ENCODE peak calls at places on chromosomes 2 and 18, in four cellular contexts. Y, W, B and S are unnamed samples. For H3K27me3, the result is how much of the 10 kb centered on the place peaks cover.

GRCh38 chr2:53356291-53356905 is 411.2 kb upstream of the CHAC2 start:
- DNase-seq in W (no peak), B (no peak), Y (no peak), S (no peak)

GRCh38 chr2:50754514-50754913 is 277.4 kb downstream of the NRXN1 start:
- DNase-seq in B (no peak), W (no peak), Y (no peak), S (no peak)

GRCh38 chr2:27322301-27322765 is 564 bp downstream of the MPV17 start:
- DNase-seq in B (peak), Y (no peak), W (peak), S (no peak)

GRCh38 chr2:239820836-239821693 is 204.1 kb downstream of the NDUFA10 start:
- DNase-seq in W (peak), Y (no peak), B (no peak), S (no peak)

GRCh38 chr18:36757081-36757480 is 71.7 kb downstream of the TPGS2 start:
- DNase-seq in B (peak), Y (peak), W (no peak), S (no peak)

GRCh38 chr2:205868773-205869333 is 186.6 kb downstream of the NRP2 start:
- DNase-seq in B (no peak), W (no peak), Y (no peak), S (no peak)

GRCh38 chr2:189328451-189329249 is 112.6 kb upstream of the WDR75 start:
- DNase-seq in Y (no peak), B (no peak), W (no peak), S (no peak)

GRCh38 chr2:30298302-30298701 is 67.0 kb downstream of the LBH start:
- DNase-seq in Y (no peak), W (no peak), B (no peak), S (no peak)

GRCh38 chr2:173667415-173667814 is 297.8 kb downstream of the SP3 start:
- DNase-seq in Y (no peak), B (no peak), W (no peak), S (no peak)

GRCh38 chr2:72788756-72789155 is 37.1 kb downstream of the EXOC6B start:
- DNase-seq in W (no peak), Y (no peak), B (no peak), S (no peak)

GRCh38 chr18:55879331-55879730 is 291.3 kb upstream of the TCF4 start:
- DNase-seq in W (no peak), Y (no peak), B (no peak), S (no peak)

GRCh38 chr2:219496781-219497494 is 1.8 kb upstream of the GMPPA start:
- DNase-seq in W (peak), B (peak), Y (no peak), S (no peak)

GRCh38 chr18:77108001-77108692 is 24.4 kb downstream of the MBP start:
- DNase-seq in W (no peak), Y (no peak), B (no peak), S (peak)

GRCh38 chr18:907880-908512 is 3.3 kb downstream of the ADCYAP1 start:
- DNase-seq in Y (no peak), B (peak), W (no peak), S (no peak)

GRCh38 chr18:905307-905947 is 756 bp downstream of the ADCYAP1 start:
- DNase-seq in B (peak), W (no peak), Y (no peak), S (no peak)

GRCh38 chr18:907171-907879 is 2.7 kb downstream of the ADCYAP1 start:
- DNase-seq in Y (no peak), W (peak), B (peak), S (no peak)

GRCh38 chr18:905948-906415 is 1.3 kb downstream of the ADCYAP1 start:
- DNase-seq in W (no peak), B (peak), Y (no peak), S (no peak)

GRCh38 chr18:906416-907170 is 1.9 kb downstream of the ADCYAP1 start:
- DNase-seq in B (peak), W (no peak), Y (no peak), S (no peak)
- H3K4me3 ChIP-seq in B (peak), W (no peak), Y (peak), S (no peak)

GRCh38 chr2:199740111-199740428 is 110.9 kb downstream of the FTCDNL1 start:
- DNase-seq in Y (peak), W (no peak), B (peak), S (no peak)
- TF ChIP-seq CTCF in Y (no peak), W (no peak), B (no peak), S (no peak)

GRCh38 chr18:46336278-46337205 is 232.4 kb downstream of the HAUS1 start:
- DNase-seq in Y (no peak), B (no peak), W (no peak), S (no peak)

GRCh38 chr18:46334200-46334553 is 230.0 kb downstream of the HAUS1 start:
- DNase-seq in B (no peak), W (peak), Y (no peak), S (no peak)

GRCh38 chr18:46337206-46337710 is 233.1 kb downstream of the HAUS1 start:
- DNase-seq in Y (no peak), B (no peak), W (peak), S (no peak)

GRCh38 chr18:46333371-46334199 is 229.4 kb downstream of the HAUS1 start:
- DNase-seq in Y (peak), B (peak), W (peak), S (no peak)

GRCh38 chr18:46335551-46336059 is 231.4 kb downstream of the HAUS1 start:
- DNase-seq in B (peak), W (peak), Y (no peak), S (no peak)
- H3K27me3 ChIP-seq in B (under half), W (under half), Y (under half), S (under half)

DNA sequence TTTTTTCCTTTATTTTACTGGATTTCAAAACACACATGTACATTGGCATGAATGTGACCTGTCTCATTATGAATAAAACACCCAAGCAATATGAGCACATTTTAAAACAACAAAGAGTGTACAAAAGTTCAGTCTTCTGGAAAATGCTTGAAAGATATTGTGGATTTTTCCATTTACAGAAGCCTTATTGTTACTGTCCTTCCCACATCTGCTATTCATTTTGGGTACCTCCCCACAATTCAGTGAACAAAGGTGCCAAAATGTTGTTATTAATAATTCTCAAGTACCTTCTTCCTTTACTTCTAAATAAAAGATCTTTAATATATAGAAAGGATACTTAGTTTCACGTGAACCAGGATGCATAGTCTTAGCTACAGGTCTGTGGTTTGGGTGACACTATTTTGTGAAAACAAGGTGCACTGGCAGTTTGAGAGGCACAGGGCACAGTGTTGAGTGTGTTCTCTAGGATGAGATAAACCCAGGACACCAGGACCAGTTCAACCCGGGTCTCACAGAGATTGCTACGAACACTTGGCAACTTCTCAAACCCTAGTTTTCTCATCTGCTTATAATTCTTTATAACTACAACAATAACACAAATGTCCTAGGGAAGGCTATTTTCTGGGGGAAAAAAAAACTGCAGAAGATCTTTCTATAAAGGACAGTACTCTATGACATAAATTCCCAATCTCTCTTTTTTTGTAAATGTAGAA is 84.5 kb upstream of the GALNT5 start:
- DNase-seq in Y (no peak), B (no peak), W (no peak), S (no peak)
- H3K4me3 ChIP-seq in Y (no peak), B (no peak), W (no peak), S (no peak)

GRCh38 chr18:41965856-41966255 is 10.8 kb downstream of the PIK3C3 start:
- DNase-seq in W (no peak), Y (no peak), B (no peak), S (no peak)
- TF ChIP-seq CTCF in W (no peak), Y (no peak), B (no peak), S (no peak)